ENCODE peak calls at places on chromosomes 5 and 9, in five cellular contexts. U is cardiac muscle cell; W is Peyer's patch; I is CD8-positive, alpha-beta T cell; O is DND-41. K is an unnamed sample. For H3K36me3, the result is how much of the 10 kb centered on the place peaks cover.

GRCh38 chr9:72012642-72013041 is 47.8 kb downstream of the C9orf57 start:
- DNase-seq in I (no peak), W (no peak), U (no peak), O (no peak), K (no peak)

GRCh38 chr5:93875693-93876092 is 134.3 kb upstream of the POU5F2 start:
- DNase-seq in W (no peak), O (no peak), I (no peak), U (no peak), K (no peak)

GRCh38 chr9:129867138-129868032 is 32.1 kb downstream of the USP20 start:
- DNase-seq in O (peak), W (no peak), U (no peak), I (no peak), K (no peak)

GRCh38 chr5:73764586-73764985 is 138.6 kb downstream of the ARHGEF28 start:
- DNase-seq in I (no peak), O (no peak), W (no peak), U (no peak), K (no peak)

GRCh38 chr5:67824852-67825251 is 390.7 kb upstream of the PIK3R1 start:
- DNase-seq in W (no peak), U (no peak), I (no peak), O (no peak), K (no peak)

GRCh38 chr5:144794922-144795321 is 624.2 kb downstream of the KCTD16 start:
- DNase-seq in W (no peak), I (no peak), O (no peak), U (no peak), K (no peak)

GRCh38 chr5:43268188-43268820 is 44.9 kb downstream of the HMGCS1 start:
- DNase-seq in W (no peak), I (no peak), U (no peak), O (no peak), K (no peak)

GRCh38 chr5:97534166-97534565 is 351.1 kb upstream of the RIOK2 start:
- DNase-seq in O (peak), W (no peak), U (peak), I (no peak), K (no peak)

GRCh38 chr5:90020575-90021535 is 388.7 kb downstream of the CETN3 start:
- DNase-seq in U (no peak), O (no peak), W (no peak), I (no peak), K (no peak)

GRCh38 chr9:131420913-131421312 is 27.0 kb downstream of the PRRC2B start:
- DNase-seq in O (no peak), I (no peak), U (no peak), W (no peak), K (no peak)

GRCh38 chr9:127081250-127082185 is 40.9 kb downstream of the ANGPTL2 start:
- DNase-seq in U (no peak), W (no peak), O (no peak), I (no peak), K (no peak)

GRCh38 chr5:149930060-149930753 is 14.4 kb downstream of the PDE6A start:
- DNase-seq in I (no peak), W (no peak), U (no peak), O (no peak), K (no peak)

GRCh38 chr5:149931992-149932436 is 12.6 kb downstream of the PDE6A start:
- DNase-seq in I (no peak), U (no peak), O (no peak), W (no peak), K (no peak)

GRCh38 chr5:149930754-149931574 is 13.6 kb downstream of the PDE6A start:
- DNase-seq in U (no peak), O (no peak), W (no peak), I (no peak), K (no peak)

GRCh38 chr5:149935431-149935901 is 9.1 kb downstream of the PDE6A start:
- DNase-seq in W (no peak), U (no peak), O (no peak), I (no peak), K (no peak)

DNA sequence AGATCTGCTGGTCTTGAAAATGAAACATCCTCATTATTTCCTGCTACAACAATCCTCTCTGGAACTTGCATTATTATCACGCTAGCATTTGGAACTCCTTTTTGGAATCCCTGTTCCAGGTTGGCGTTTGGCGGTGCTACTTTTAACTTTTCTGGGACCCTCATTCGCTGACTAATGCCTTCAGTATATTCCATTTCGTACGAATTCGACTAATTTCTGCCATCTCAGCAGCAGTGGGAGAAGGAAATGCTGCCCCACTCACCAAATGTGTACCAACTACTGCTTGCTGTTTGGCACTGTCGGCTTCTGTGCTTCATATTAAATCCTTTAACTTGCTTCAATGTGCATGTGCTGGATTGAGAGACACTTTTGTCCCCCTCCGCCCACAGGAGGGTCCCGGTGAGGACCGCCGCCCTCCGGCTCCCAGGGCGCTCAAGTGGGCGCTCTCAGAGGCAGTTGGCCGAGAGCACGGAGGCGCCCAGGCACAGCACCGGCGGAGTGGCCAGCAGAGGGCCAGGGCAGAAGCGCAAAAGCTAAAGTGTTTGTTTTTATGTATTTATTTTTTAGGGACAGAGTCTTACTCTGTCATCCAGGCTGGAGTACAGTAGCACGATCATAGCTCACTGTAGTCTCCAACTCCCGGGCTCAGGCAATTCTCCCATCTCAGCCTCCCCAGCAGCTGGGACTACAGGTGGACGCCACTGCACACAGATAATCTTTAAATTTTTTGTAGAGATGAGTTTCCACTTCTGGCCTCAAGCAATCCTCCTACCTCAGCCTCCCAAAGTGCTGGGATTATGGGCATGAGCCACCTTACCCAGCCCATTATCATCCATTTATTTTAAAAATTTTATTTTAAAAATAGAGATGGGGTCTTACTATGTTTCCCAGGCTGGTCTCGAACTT is 11.9 kb downstream of the PDE6A start:
- DNase-seq in W (no peak), U (peak), I (no peak), O (no peak), K (no peak)
- TF ChIP-seq CTCF in W (no peak), U (peak), I (no peak), O (no peak), K (no peak)

GRCh38 chr9:136644593-136645342 is 17.9 kb upstream of the EGFL7 start:
- DNase-seq in I (peak), O (peak), U (peak), W (peak), K (no peak)

GRCh38 chr9:136646827-136647711 is 15.6 kb upstream of the EGFL7 start:
- DNase-seq in I (no peak), W (peak), U (no peak), O (no peak), K (no peak)

GRCh38 chr9:136644343-136644592 is 18.4 kb upstream of the EGFL7 start:
- DNase-seq in U (no peak), I (no peak), O (no peak), W (no peak), K (no peak)

GRCh38 chr9:136645903-136646754 is 16.6 kb upstream of the EGFL7 start:
- DNase-seq in U (no peak), W (peak), I (no peak), O (no peak), K (no peak)

GRCh38 chr9:136645343-136645902 is 17.3 kb upstream of the EGFL7 start:
- DNase-seq in U (no peak), W (peak), I (no peak), O (no peak), K (no peak)
- H3K4me3 ChIP-seq in U (no peak), W (no peak), I (no peak), O (no peak), K (no peak)

GRCh38 chr9:122251351-122251750 is 13.3 kb downstream of the RBM18 start:
- DNase-seq in O (no peak), U (no peak), I (no peak), W (no peak), K (no peak)
- H3K36me3 ChIP-seq in O (half or more), U (under half), I (under half), W (under half), K (half or more)

DNA sequence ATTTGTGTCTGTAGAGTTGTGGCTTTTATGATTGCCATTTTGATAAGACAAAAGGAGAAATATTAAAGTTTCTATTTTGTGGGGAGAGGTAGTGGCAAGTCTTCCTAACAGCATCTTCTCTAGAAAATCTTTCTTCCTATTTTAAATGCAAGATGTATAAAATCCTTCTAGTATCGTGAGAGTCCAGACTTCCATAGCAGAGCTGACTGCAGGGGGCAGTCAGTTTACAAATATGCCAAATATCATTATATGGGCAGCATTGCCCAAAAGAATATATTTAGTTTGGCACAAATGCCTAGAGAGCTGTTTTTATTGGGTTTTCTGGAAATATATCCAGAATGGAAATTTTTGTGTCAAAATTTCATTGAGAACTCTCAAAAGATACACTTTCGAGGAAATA is 82.1 kb upstream of the ALDH1A1 start:
- DNase-seq in U (no peak), I (no peak), W (no peak), O (no peak), K (no peak)
- TF ChIP-seq CTCF in U (peak), I (no peak), W (no peak), O (no peak), K (no peak)

GRCh38 chr9:124766815-124767554 is 4.1 kb downstream of the NR6A1 start:
- DNase-seq in O (no peak), I (no peak), U (no peak), W (no peak), K (no peak)

GRCh38 chr9:124768275-124768674 is 2.8 kb downstream of the NR6A1 start:
- DNase-seq in U (no peak), O (no peak), I (no peak), W (no peak), K (no peak)

GRCh38 chr9:124766326-124766725 is 4.8 kb downstream of the NR6A1 start:
- DNase-seq in U (no peak), I (no peak), O (no peak), W (no peak), K (no peak)

GRCh38 chr9:124768778-124769350 is 2.2 kb downstream of the NR6A1 start:
- DNase-seq in O (no peak), U (no peak), W (no peak), I (no peak), K (no peak)

GRCh38 chr9:124767830-124768229 is 3.3 kb downstream of the NR6A1 start:
- DNase-seq in W (no peak), I (no peak), O (no peak), U (no peak), K (no peak)
- H3K4me3 ChIP-seq in W (no peak), I (no peak), O (no peak), U (no peak), K (no peak)

DNA sequence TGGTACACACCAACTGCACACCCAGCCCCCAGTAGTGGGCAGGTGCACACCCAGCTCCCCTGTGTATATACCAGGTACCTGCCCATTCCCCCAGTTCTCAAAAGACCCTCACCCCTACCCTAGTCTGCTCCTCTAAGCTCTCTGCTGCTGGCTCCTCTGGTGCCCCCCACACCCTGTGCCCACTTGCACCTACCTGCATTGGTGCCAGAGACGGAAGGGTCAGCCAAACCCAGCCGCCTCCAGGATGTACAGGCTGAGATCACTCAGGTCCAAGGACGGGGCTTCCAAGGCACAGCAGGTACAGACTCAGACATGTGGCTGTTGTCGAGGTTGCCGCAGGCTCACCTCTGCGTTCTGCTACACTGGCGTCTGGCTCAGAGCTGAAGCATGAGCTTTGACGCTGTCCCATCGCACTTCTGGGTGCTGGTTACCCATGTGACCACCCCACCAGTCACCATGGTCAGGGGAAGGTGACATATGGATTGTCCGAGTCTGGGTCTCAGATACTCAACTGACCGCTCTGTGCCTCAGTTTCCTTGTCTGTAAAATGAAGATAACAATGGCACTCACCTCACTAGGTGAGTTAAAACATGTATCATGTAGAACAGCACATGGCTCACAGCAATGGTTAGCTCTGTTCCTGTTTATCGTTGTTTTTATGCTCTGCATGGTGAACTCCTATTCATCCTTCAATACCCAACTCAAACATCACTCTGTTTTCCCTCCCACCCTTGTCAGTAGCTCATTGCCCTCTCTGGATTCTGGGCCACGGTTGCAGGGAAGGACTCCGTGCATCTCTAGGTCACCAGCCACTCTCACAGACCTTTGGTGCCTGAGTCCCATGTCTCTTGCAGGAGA is 45.3 kb upstream of the SUSD3 start:
- DNase-seq in U (no peak), O (no peak), W (no peak), I (no peak), K (no peak)
- H3K36me3 ChIP-seq in U (under half), O (half or more), W (under half), I (half or more), K (under half)

DNA sequence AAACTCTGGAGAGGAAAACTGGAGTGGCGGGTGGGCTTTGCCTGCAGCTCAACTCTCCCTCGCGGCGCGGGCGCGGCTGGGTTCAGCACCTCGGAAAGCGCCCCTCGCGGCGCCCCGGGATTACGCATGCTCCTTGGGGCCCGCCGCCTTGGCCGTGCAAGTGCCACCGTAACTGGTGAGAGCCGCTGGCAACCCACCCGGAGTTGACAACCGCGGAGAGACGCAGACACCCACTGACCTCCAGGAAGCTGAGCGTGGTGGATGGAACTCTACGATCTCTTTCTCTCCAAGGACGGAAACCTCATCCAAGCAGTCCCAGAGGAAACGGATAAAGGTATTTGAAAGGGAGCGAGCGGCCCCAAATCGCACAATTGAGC is 194 bp upstream of the RXFP3 start:
- DNase-seq in O (no peak), U (peak), I (no peak), W (no peak), K (peak)
- TF ChIP-seq CTCF in O (no peak), U (peak), I (no peak), W (no peak), K (no peak)

K was measured in RWPE2.